ENCODE peak calls at places on chromosomes 5 and 9, in seven cellular contexts. One of them, this sample, is unnamed.

GRCh38 chr9:35827486-35827885 is 1.0 kb downstream of the FAM221B start:
- DNase-seq in stomach: no peak
- DNase-seq in ovary: no peak
- DNase-seq in erythroblast: no peak
- DNase-seq in endothelial cell of umbilical vein: no peak
- DNase-seq in A549: no peak
- DNase-seq in uterus: no peak
- DNase-seq in this sample: no peak

GRCh38 chr5:174606646-174607045 is 117.7 kb upstream of the MSX2 start:
- DNase-seq in endothelial cell of umbilical vein: no peak
- DNase-seq in uterus: no peak
- DNase-seq in ovary: no peak
- DNase-seq in stomach: no peak
- DNase-seq in erythroblast: no peak
- DNase-seq in A549: no peak
- DNase-seq in this sample: no peak

GRCh38 chr5:85049020-85049419 is 664.3 kb upstream of the EDIL3 start:
- DNase-seq in stomach: no peak
- DNase-seq in ovary: no peak
- DNase-seq in uterus: no peak
- DNase-seq in A549: peak
- DNase-seq in erythroblast: no peak
- DNase-seq in endothelial cell of umbilical vein: peak
- DNase-seq in this sample: no peak

GRCh38 chr5:103408408-103408807 is 149.8 kb downstream of the MACIR start:
- DNase-seq in A549: no peak
- DNase-seq in endothelial cell of umbilical vein: no peak
- DNase-seq in uterus: no peak
- DNase-seq in stomach: no peak
- DNase-seq in erythroblast: no peak
- DNase-seq in ovary: no peak
- DNase-seq in this sample: no peak

GRCh38 chr9:34522091-34522887 is 501 bp downstream of the ENHO start:
- DNase-seq in stomach: no peak
- DNase-seq in uterus: peak
- DNase-seq in endothelial cell of umbilical vein: no peak
- DNase-seq in erythroblast: no peak
- DNase-seq in ovary: peak
- DNase-seq in A549: no peak
- DNase-seq in this sample: no peak

GRCh38 chr5:77921369-77921768 is 145.2 kb upstream of the TBCA start:
- DNase-seq in erythroblast: no peak
- DNase-seq in stomach: no peak
- DNase-seq in A549: no peak
- DNase-seq in ovary: no peak
- DNase-seq in endothelial cell of umbilical vein: no peak
- DNase-seq in uterus: no peak
- DNase-seq in this sample: no peak

GRCh38 chr5:160342413-160342941 is 27.9 kb downstream of the C1QTNF2 start:
- DNase-seq in stomach: peak
- DNase-seq in erythroblast: no peak
- DNase-seq in endothelial cell of umbilical vein: no peak
- DNase-seq in uterus: no peak
- DNase-seq in ovary: peak
- DNase-seq in A549: no peak
- DNase-seq in this sample: peak

GRCh38 chr9:108467653-108468324 is 388.0 kb downstream of the ACTL7B start:
- DNase-seq in endothelial cell of umbilical vein: no peak
- DNase-seq in uterus: no peak
- DNase-seq in ovary: no peak
- DNase-seq in erythroblast: no peak
- DNase-seq in A549: peak
- DNase-seq in stomach: no peak
- DNase-seq in this sample: no peak

DNA sequence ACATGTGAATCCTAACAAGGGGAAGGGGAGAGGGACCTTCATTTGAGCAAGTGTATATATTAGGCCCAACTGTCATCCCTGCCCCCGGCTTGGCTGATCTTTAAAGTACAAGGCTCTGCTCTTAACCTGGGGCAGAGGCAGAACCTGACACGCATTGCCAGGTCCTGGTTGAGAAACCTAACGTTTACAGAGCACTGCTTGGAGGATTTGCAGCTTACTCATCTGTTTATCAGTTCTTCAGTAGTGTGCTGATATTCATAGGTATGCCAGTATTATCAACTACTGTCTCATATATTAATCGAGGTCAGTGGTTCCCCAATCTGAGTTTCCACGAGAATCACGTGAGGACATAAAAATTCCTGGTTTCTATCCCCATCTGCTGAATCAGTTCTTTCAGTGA is 50.4 kb downstream of the ACO1 start:
- DNase-seq in endothelial cell of umbilical vein: no peak
- DNase-seq in uterus: no peak
- DNase-seq in erythroblast: no peak
- DNase-seq in A549: no peak
- DNase-seq in stomach: no peak
- DNase-seq in ovary: no peak
- DNase-seq in this sample: no peak
- TF ChIP-seq POLR2A in endothelial cell of umbilical vein: no peak
- TF ChIP-seq POLR2A in uterus: no peak
- TF ChIP-seq POLR2A in erythroblast: no peak
- TF ChIP-seq POLR2A in A549: no peak
- TF ChIP-seq POLR2A in stomach: no peak
- TF ChIP-seq POLR2A in ovary: no peak
- TF ChIP-seq POLR2A in this sample: no peak

GRCh38 chr9:133117271-133118178 is 3.5 kb downstream of the RALGDS start:
- DNase-seq in erythroblast: no peak
- DNase-seq in ovary: peak
- DNase-seq in uterus: no peak
- DNase-seq in stomach: peak
- DNase-seq in A549: no peak
- DNase-seq in endothelial cell of umbilical vein: no peak
- DNase-seq in this sample: peak
- TF ChIP-seq POLR2A in erythroblast: no peak
- TF ChIP-seq POLR2A in ovary: no peak
- TF ChIP-seq POLR2A in uterus: no peak
- TF ChIP-seq POLR2A in stomach: no peak
- TF ChIP-seq POLR2A in A549: no peak
- TF ChIP-seq POLR2A in endothelial cell of umbilical vein: no peak
- TF ChIP-seq POLR2A in this sample: peak

GRCh38 chr5:88818296-88818695 is 64.7 kb downstream of the MEF2C start:
- DNase-seq in stomach: no peak
- DNase-seq in erythroblast: no peak
- DNase-seq in A549: no peak
- DNase-seq in ovary: no peak
- DNase-seq in endothelial cell of umbilical vein: no peak
- DNase-seq in uterus: no peak
- DNase-seq in this sample: no peak

GRCh38 chr5:88821161-88821560 is 61.8 kb downstream of the MEF2C start:
- DNase-seq in erythroblast: no peak
- DNase-seq in endothelial cell of umbilical vein: no peak
- DNase-seq in ovary: no peak
- DNase-seq in A549: no peak
- DNase-seq in uterus: no peak
- DNase-seq in stomach: no peak
- DNase-seq in this sample: no peak

GRCh38 chr5:88820581-88820980 is 62.4 kb downstream of the MEF2C start:
- DNase-seq in endothelial cell of umbilical vein: no peak
- DNase-seq in A549: no peak
- DNase-seq in stomach: no peak
- DNase-seq in ovary: no peak
- DNase-seq in erythroblast: no peak
- DNase-seq in uterus: no peak
- DNase-seq in this sample: no peak

GRCh38 chr5:88823201-88823600 is 59.8 kb downstream of the MEF2C start:
- DNase-seq in A549: no peak
- DNase-seq in uterus: no peak
- DNase-seq in ovary: no peak
- DNase-seq in endothelial cell of umbilical vein: no peak
- DNase-seq in stomach: no peak
- DNase-seq in erythroblast: no peak
- DNase-seq in this sample: no peak

GRCh38 chr5:88819332-88819999 is 63.5 kb downstream of the MEF2C start:
- DNase-seq in endothelial cell of umbilical vein: no peak
- DNase-seq in stomach: no peak
- DNase-seq in uterus: no peak
- DNase-seq in A549: no peak
- DNase-seq in erythroblast: no peak
- DNase-seq in ovary: no peak
- DNase-seq in this sample: no peak
- TF ChIP-seq POLR2A in endothelial cell of umbilical vein: no peak
- TF ChIP-seq POLR2A in stomach: no peak
- TF ChIP-seq POLR2A in uterus: no peak
- TF ChIP-seq POLR2A in A549: no peak
- TF ChIP-seq POLR2A in erythroblast: no peak
- TF ChIP-seq POLR2A in ovary: no peak
- TF ChIP-seq POLR2A in this sample: no peak

GRCh38 chr9:2016411-2017208 is 1.5 kb downstream of the SMARCA2 start:
- DNase-seq in ovary: peak
- DNase-seq in stomach: peak
- DNase-seq in A549: peak
- DNase-seq in erythroblast: peak
- DNase-seq in uterus: peak
- DNase-seq in endothelial cell of umbilical vein: peak
- DNase-seq in this sample: peak
- TF ChIP-seq POLR2A in ovary: peak
- TF ChIP-seq POLR2A in stomach: no peak
- TF ChIP-seq POLR2A in A549: no peak
- TF ChIP-seq POLR2A in erythroblast: peak
- TF ChIP-seq POLR2A in uterus: no peak
- TF ChIP-seq POLR2A in endothelial cell of umbilical vein: peak
- TF ChIP-seq POLR2A in this sample: peak

GRCh38 chr9:135187365-135187764 is 99.9 kb downstream of the OLFM1 start:
- DNase-seq in endothelial cell of umbilical vein: no peak
- DNase-seq in erythroblast: no peak
- DNase-seq in uterus: no peak
- DNase-seq in ovary: no peak
- DNase-seq in stomach: no peak
- DNase-seq in A549: no peak
- DNase-seq in this sample: no peak

GRCh38 chr9:135188681-135189151 is 101.2 kb downstream of the OLFM1 start:
- DNase-seq in stomach: no peak
- DNase-seq in erythroblast: no peak
- DNase-seq in A549: no peak
- DNase-seq in endothelial cell of umbilical vein: no peak
- DNase-seq in uterus: no peak
- DNase-seq in ovary: no peak
- DNase-seq in this sample: no peak

GRCh38 chr9:135184661-135185459 is 97.4 kb downstream of the OLFM1 start:
- DNase-seq in erythroblast: no peak
- DNase-seq in stomach: no peak
- DNase-seq in ovary: no peak
- DNase-seq in uterus: no peak
- DNase-seq in A549: no peak
- DNase-seq in endothelial cell of umbilical vein: no peak
- DNase-seq in this sample: no peak

GRCh38 chr9:135184158-135184557 is 96.7 kb downstream of the OLFM1 start:
- DNase-seq in A549: no peak
- DNase-seq in ovary: no peak
- DNase-seq in stomach: no peak
- DNase-seq in endothelial cell of umbilical vein: no peak
- DNase-seq in erythroblast: no peak
- DNase-seq in uterus: no peak
- DNase-seq in this sample: no peak

GRCh38 chr9:135186248-135187164 is 99.0 kb downstream of the OLFM1 start:
- DNase-seq in A549: no peak
- DNase-seq in endothelial cell of umbilical vein: no peak
- DNase-seq in erythroblast: no peak
- DNase-seq in ovary: no peak
- DNase-seq in stomach: no peak
- DNase-seq in uterus: no peak
- DNase-seq in this sample: peak
- TF ChIP-seq POLR2A in A549: no peak
- TF ChIP-seq POLR2A in endothelial cell of umbilical vein: no peak
- TF ChIP-seq POLR2A in erythroblast: no peak
- TF ChIP-seq POLR2A in ovary: no peak
- TF ChIP-seq POLR2A in stomach: no peak
- TF ChIP-seq POLR2A in uterus: no peak
- TF ChIP-seq POLR2A in this sample: no peak

GRCh38 chr9:110317921-110318320 is 19.7 kb downstream of the TXNDC8 start:
- DNase-seq in A549: no peak
- DNase-seq in erythroblast: no peak
- DNase-seq in ovary: no peak
- DNase-seq in endothelial cell of umbilical vein: no peak
- DNase-seq in uterus: no peak
- DNase-seq in stomach: no peak
- DNase-seq in this sample: no peak
- TF ChIP-seq POLR2A in A549: no peak
- TF ChIP-seq POLR2A in erythroblast: no peak
- TF ChIP-seq POLR2A in ovary: no peak
- TF ChIP-seq POLR2A in endothelial cell of umbilical vein: no peak
- TF ChIP-seq POLR2A in uterus: no peak
- TF ChIP-seq POLR2A in stomach: no peak
- TF ChIP-seq POLR2A in this sample: no peak

GRCh38 chr9:38198140-38198539 is 129.1 kb upstream of the SHB start:
- DNase-seq in uterus: no peak
- DNase-seq in erythroblast: no peak
- DNase-seq in ovary: no peak
- DNase-seq in stomach: no peak
- DNase-seq in A549: no peak
- DNase-seq in endothelial cell of umbilical vein: no peak
- DNase-seq in this sample: no peak
- TF ChIP-seq POLR2A in uterus: no peak
- TF ChIP-seq POLR2A in erythroblast: no peak
- TF ChIP-seq POLR2A in ovary: no peak
- TF ChIP-seq POLR2A in stomach: no peak
- TF ChIP-seq POLR2A in A549: no peak
- TF ChIP-seq POLR2A in endothelial cell of umbilical vein: no peak
- TF ChIP-seq POLR2A in this sample: no peak

GRCh38 chr9:81694541-81694940 is 5.2 kb upstream of the TLE1 start:
- DNase-seq in erythroblast: no peak
- DNase-seq in stomach: no peak
- DNase-seq in uterus: no peak
- DNase-seq in ovary: no peak
- DNase-seq in A549: no peak
- DNase-seq in endothelial cell of umbilical vein: no peak
- DNase-seq in this sample: no peak
- TF ChIP-seq POLR2A in erythroblast: no peak
- TF ChIP-seq POLR2A in stomach: no peak
- TF ChIP-seq POLR2A in uterus: no peak
- TF ChIP-seq POLR2A in ovary: no peak
- TF ChIP-seq POLR2A in A549: no peak
- TF ChIP-seq POLR2A in endothelial cell of umbilical vein: no peak
- TF ChIP-seq POLR2A in this sample: no peak

DNA sequence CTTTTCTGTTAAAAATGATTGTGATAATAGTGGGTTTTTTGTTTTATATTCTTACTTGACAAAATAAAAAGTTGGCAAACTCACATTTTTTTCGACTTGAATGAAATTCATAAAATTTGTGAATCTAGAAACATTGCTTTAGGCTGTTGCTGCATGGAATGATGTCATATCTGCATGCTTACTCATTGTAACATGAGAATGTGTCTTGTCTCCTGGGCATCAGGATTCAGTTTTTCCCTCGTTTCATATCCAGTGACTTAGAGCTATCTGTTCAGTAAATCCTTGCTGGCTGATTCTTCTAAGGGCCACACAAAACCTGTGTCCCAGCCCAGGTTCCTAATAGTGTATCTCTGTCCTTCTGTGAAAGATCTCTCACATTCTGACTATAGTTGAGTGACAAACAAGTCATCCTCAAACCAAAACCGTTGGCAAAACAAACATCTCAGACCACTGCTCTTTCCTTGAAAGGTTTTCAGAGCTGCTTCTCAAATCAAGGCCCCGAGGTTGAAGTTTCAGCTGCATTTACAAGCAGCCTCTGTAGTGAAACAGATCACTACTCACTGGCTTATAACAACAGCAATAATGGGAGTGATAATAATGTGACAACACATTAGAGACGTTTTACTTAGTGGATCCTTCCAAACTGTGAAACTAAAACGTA is 95.0 kb downstream of the NPR3 start:
- DNase-seq in uterus: no peak
- DNase-seq in A549: peak
- DNase-seq in erythroblast: no peak
- DNase-seq in stomach: no peak
- DNase-seq in ovary: no peak
- DNase-seq in endothelial cell of umbilical vein: no peak
- DNase-seq in this sample: no peak
- TF ChIP-seq POLR2A in uterus: no peak
- TF ChIP-seq POLR2A in A549: no peak
- TF ChIP-seq POLR2A in erythroblast: no peak
- TF ChIP-seq POLR2A in stomach: no peak
- TF ChIP-seq POLR2A in ovary: no peak
- TF ChIP-seq POLR2A in endothelial cell of umbilical vein: no peak
- TF ChIP-seq POLR2A in this sample: peak

This sample was measured in adrenal gland.